ENCODE peak calls at places on chromosomes 2 and 18, in six cellular contexts. One of them, this sample, is unnamed.

GRCh38 chr2:202418511-202418910 is 42.4 kb downstream of the BMPR2 start:
- DNase-seq in body of pancreas: no peak
- DNase-seq in neural progenitor cell: no peak
- DNase-seq in foreskin fibroblast: no peak
- DNase-seq in glutamatergic neuron: no peak
- DNase-seq in upper lobe of left lung: no peak
- DNase-seq in this sample: no peak

GRCh38 chr18:70501358-70501757 is 212.5 kb downstream of the SOCS6 start:
- DNase-seq in body of pancreas: no peak
- DNase-seq in neural progenitor cell: no peak
- DNase-seq in foreskin fibroblast: no peak
- DNase-seq in glutamatergic neuron: no peak
- DNase-seq in upper lobe of left lung: no peak
- DNase-seq in this sample: no peak

GRCh38 chr2:160510617-160511016 is 17.0 kb upstream of the RBMS1 start:
- DNase-seq in body of pancreas: no peak
- DNase-seq in neural progenitor cell: no peak
- DNase-seq in foreskin fibroblast: peak
- DNase-seq in glutamatergic neuron: no peak
- DNase-seq in upper lobe of left lung: no peak
- DNase-seq in this sample: no peak

GRCh38 chr2:7165736-7166135 is 248.5 kb downstream of the RNF144A start:
- DNase-seq in body of pancreas: no peak
- DNase-seq in neural progenitor cell: no peak
- DNase-seq in foreskin fibroblast: peak
- DNase-seq in glutamatergic neuron: no peak
- DNase-seq in upper lobe of left lung: no peak
- DNase-seq in this sample: no peak

GRCh38 chr2:171248205-171248662 is 87.5 kb upstream of the TLK1 start:
- DNase-seq in body of pancreas: no peak
- DNase-seq in neural progenitor cell: no peak
- DNase-seq in foreskin fibroblast: no peak
- DNase-seq in glutamatergic neuron: no peak
- DNase-seq in upper lobe of left lung: no peak
- DNase-seq in this sample: no peak

GRCh38 chr2:170771049-170771937 is 1.1 kb downstream of the ERICH2 start:
- DNase-seq in body of pancreas: no peak
- DNase-seq in neural progenitor cell: peak
- DNase-seq in foreskin fibroblast: peak
- DNase-seq in glutamatergic neuron: no peak
- DNase-seq in upper lobe of left lung: peak
- DNase-seq in this sample: no peak

GRCh38 chr2:133839677-133840076 is 271.4 kb upstream of the NCKAP5 start:
- DNase-seq in body of pancreas: no peak
- DNase-seq in neural progenitor cell: no peak
- DNase-seq in foreskin fibroblast: no peak
- DNase-seq in glutamatergic neuron: no peak
- DNase-seq in upper lobe of left lung: no peak
- DNase-seq in this sample: no peak

GRCh38 chr2:227164745-227165350 is 424 bp downstream of the COL4A3 start:
- DNase-seq in body of pancreas: peak
- DNase-seq in neural progenitor cell: peak
- DNase-seq in foreskin fibroblast: peak
- DNase-seq in glutamatergic neuron: no peak
- DNase-seq in upper lobe of left lung: no peak
- DNase-seq in this sample: no peak

GRCh38 chr2:200305797-200306718 is at the start of gene SPATS2L:
- DNase-seq in body of pancreas: peak
- DNase-seq in neural progenitor cell: peak
- DNase-seq in foreskin fibroblast: peak
- DNase-seq in glutamatergic neuron: peak
- DNase-seq in upper lobe of left lung: peak
- DNase-seq in this sample: peak

GRCh38 chr2:238771193-238771592 is 76.7 kb upstream of the TWIST2 start:
- DNase-seq in body of pancreas: no peak
- DNase-seq in neural progenitor cell: peak
- DNase-seq in foreskin fibroblast: peak
- DNase-seq in glutamatergic neuron: peak
- DNase-seq in upper lobe of left lung: no peak
- DNase-seq in this sample: no peak
- TF ChIP-seq CTCF in body of pancreas: no peak
- TF ChIP-seq CTCF in neural progenitor cell: peak
- TF ChIP-seq CTCF in foreskin fibroblast: peak
- TF ChIP-seq CTCF in glutamatergic neuron: peak
- TF ChIP-seq CTCF in upper lobe of left lung: no peak
- TF ChIP-seq CTCF in this sample: peak

GRCh38 chr18:64037812-64038414 is 68.0 kb downstream of the SERPINB8 start:
- DNase-seq in body of pancreas: no peak
- DNase-seq in neural progenitor cell: peak
- DNase-seq in foreskin fibroblast: peak
- DNase-seq in glutamatergic neuron: no peak
- DNase-seq in upper lobe of left lung: no peak
- DNase-seq in this sample: no peak
- TF ChIP-seq CTCF in body of pancreas: peak
- TF ChIP-seq CTCF in neural progenitor cell: peak
- TF ChIP-seq CTCF in foreskin fibroblast: peak
- TF ChIP-seq CTCF in glutamatergic neuron: peak
- TF ChIP-seq CTCF in upper lobe of left lung: peak
- TF ChIP-seq CTCF in this sample: peak

DNA sequence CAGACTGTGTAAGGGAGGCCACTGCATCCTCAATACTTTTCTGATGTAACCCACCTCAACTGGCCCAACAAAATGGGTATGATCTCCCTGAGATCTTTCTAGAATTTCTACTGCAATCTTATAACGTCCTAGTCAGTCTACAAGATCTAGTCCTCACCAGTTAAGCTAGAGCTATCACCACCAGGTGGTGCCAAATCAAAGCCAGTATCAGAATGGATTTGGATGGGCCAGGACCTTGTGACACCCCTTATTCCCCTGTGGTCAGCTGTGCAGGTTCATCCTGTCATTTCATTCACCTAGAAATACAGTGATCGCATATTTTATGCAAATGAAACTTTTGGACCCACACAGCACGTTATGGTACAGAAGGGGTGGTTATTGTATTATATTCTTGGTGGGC is 90.3 kb downstream of the OLA1 start:
- DNase-seq in body of pancreas: peak
- DNase-seq in neural progenitor cell: peak
- DNase-seq in foreskin fibroblast: peak
- DNase-seq in glutamatergic neuron: peak
- DNase-seq in upper lobe of left lung: no peak
- DNase-seq in this sample: no peak
- TF ChIP-seq CTCF in body of pancreas: peak
- TF ChIP-seq CTCF in neural progenitor cell: peak
- TF ChIP-seq CTCF in foreskin fibroblast: peak
- TF ChIP-seq CTCF in glutamatergic neuron: peak
- TF ChIP-seq CTCF in upper lobe of left lung: peak
- TF ChIP-seq CTCF in this sample: peak

DNA sequence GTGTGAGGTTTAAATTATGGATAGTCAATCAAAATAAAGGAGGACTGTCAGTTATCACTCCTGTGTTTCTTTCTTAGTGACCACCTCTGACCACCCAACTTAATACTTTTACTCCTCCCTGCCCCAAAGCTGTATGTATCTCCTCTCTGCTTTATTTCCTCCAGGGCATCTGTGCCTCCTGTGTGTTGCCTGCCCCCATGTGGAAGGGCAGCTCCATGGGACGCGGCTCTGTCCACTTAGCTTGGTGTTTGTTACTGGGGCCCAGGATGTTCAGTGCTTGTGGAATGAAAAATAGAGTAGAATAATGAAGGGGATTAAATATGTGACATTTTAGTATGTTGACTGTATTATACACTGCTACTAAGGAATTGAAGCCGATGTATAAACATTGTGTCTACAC is 9.8 kb downstream of the ACP1 start:
- DNase-seq in body of pancreas: no peak
- DNase-seq in neural progenitor cell: no peak
- DNase-seq in foreskin fibroblast: no peak
- DNase-seq in glutamatergic neuron: no peak
- DNase-seq in upper lobe of left lung: no peak
- DNase-seq in this sample: no peak
- TF ChIP-seq CTCF in body of pancreas: peak
- TF ChIP-seq CTCF in neural progenitor cell: no peak
- TF ChIP-seq CTCF in foreskin fibroblast: no peak
- TF ChIP-seq CTCF in glutamatergic neuron: no peak
- TF ChIP-seq CTCF in upper lobe of left lung: no peak
- TF ChIP-seq CTCF in this sample: no peak

GRCh38 chr2:126887506-126887905 is 11.2 kb upstream of the TEX51 start:
- DNase-seq in body of pancreas: no peak
- DNase-seq in neural progenitor cell: no peak
- DNase-seq in foreskin fibroblast: no peak
- DNase-seq in glutamatergic neuron: no peak
- DNase-seq in upper lobe of left lung: no peak
- DNase-seq in this sample: no peak

GRCh38 chr2:126886906-126887280 is 11.8 kb upstream of the TEX51 start:
- DNase-seq in body of pancreas: no peak
- DNase-seq in neural progenitor cell: no peak
- DNase-seq in foreskin fibroblast: no peak
- DNase-seq in glutamatergic neuron: no peak
- DNase-seq in upper lobe of left lung: no peak
- DNase-seq in this sample: no peak

GRCh38 chr2:126884861-126885481 is 13.7 kb upstream of the TEX51 start:
- DNase-seq in body of pancreas: no peak
- DNase-seq in neural progenitor cell: no peak
- DNase-seq in foreskin fibroblast: no peak
- DNase-seq in glutamatergic neuron: no peak
- DNase-seq in upper lobe of left lung: no peak
- DNase-seq in this sample: no peak

GRCh38 chr2:126885701-126886121 is 13.0 kb upstream of the TEX51 start:
- DNase-seq in body of pancreas: no peak
- DNase-seq in neural progenitor cell: no peak
- DNase-seq in foreskin fibroblast: peak
- DNase-seq in glutamatergic neuron: no peak
- DNase-seq in upper lobe of left lung: peak
- DNase-seq in this sample: no peak

DNA sequence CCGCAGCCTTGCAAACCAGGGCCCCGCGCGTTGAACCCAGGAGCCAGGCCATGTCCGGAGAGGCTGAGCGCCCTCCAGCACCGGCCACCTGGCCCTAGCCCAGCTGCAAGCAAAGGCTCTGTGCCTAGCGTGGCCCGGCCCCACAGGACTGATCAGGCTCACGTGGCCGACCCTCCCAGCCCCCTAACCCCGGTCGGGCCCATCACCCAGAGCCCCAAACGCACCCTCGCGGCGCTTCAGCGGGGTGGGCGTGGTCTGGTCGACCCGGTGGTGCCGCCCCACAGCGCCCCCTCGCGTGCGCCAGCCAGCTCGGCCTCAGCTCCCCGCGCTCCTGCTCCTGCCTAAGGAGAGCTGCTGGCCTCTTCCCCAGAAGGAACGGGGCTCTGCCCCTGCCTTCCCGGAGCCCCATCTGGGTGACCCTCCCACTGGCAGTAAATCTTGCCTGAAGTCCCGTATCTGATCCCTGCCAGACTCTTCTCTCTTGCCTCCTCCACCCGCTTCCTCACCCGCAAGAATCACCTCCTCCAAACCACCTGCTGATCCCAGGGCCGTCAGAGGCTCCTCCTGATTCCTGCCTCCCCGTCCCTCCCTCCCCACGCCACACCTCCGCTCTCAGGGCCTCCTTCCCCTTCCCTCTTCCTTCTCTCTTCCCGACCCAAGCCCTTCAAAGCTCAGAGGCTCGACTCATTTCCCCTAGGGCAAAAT is 12.3 kb upstream of the TEX51 start:
- DNase-seq in body of pancreas: peak
- DNase-seq in neural progenitor cell: peak
- DNase-seq in foreskin fibroblast: peak
- DNase-seq in glutamatergic neuron: peak
- DNase-seq in upper lobe of left lung: peak
- DNase-seq in this sample: peak
- TF ChIP-seq CTCF in body of pancreas: peak
- TF ChIP-seq CTCF in neural progenitor cell: peak
- TF ChIP-seq CTCF in foreskin fibroblast: peak
- TF ChIP-seq CTCF in glutamatergic neuron: peak
- TF ChIP-seq CTCF in upper lobe of left lung: peak
- TF ChIP-seq CTCF in this sample: peak

This sample was measured in progenitor cell of endocrine pancreas.